ENCODE peak calls at places on chromosome 19, in eight cellular contexts. One of them, this sample, is unnamed.

GRCh38 chr19:33998739-33999345 is 173.5 kb upstream of the LSM14A start:
- DNase-seq in breast epithelium: no peak
- DNase-seq in Peyer's patch: no peak
- DNase-seq in uterus: no peak
- DNase-seq in testis: no peak
- DNase-seq in tibial nerve: no peak
- DNase-seq in heart left ventricle: no peak
- DNase-seq in transverse colon: no peak
- DNase-seq in this sample: no peak

GRCh38 chr19:10805075-10805757 is 30.8 kb downstream of the TMED1 start:
- DNase-seq in heart left ventricle: no peak
- DNase-seq in testis: no peak
- DNase-seq in breast epithelium: no peak
- DNase-seq in transverse colon: no peak
- DNase-seq in uterus: no peak
- DNase-seq in tibial nerve: no peak
- DNase-seq in Peyer's patch: no peak
- DNase-seq in this sample: no peak

GRCh38 chr19:35757231-35757748 is 461 bp upstream of the HSPB6 start:
- DNase-seq in Peyer's patch: peak; percentile 66
- DNase-seq in breast epithelium: no peak
- DNase-seq in uterus: peak; percentile 97
- DNase-seq in heart left ventricle: peak; percentile 92
- DNase-seq in transverse colon: peak; percentile 74
- DNase-seq in tibial nerve: peak; percentile 84
- DNase-seq in testis: peak; percentile 91
- DNase-seq in this sample: peak; percentile 50

GRCh38 chr19:36719687-36720556 is 32.5 kb downstream of the ZNF567 start:
- DNase-seq in uterus: no peak
- DNase-seq in heart left ventricle: no peak
- DNase-seq in breast epithelium: no peak
- DNase-seq in tibial nerve: no peak
- DNase-seq in Peyer's patch: no peak
- DNase-seq in testis: no peak
- DNase-seq in transverse colon: no peak
- DNase-seq in this sample: no peak

GRCh38 chr19:46574533-46574932 is 26.6 kb upstream of the CALM3 start:
- DNase-seq in tibial nerve: no peak
- DNase-seq in transverse colon: no peak
- DNase-seq in uterus: no peak
- DNase-seq in Peyer's patch: no peak
- DNase-seq in heart left ventricle: no peak
- DNase-seq in breast epithelium: no peak
- DNase-seq in testis: no peak
- DNase-seq in this sample: no peak

GRCh38 chr19:5587071-5587455 is 19.3 kb upstream of the TINCR start:
- DNase-seq in testis: no peak
- DNase-seq in transverse colon: no peak
- DNase-seq in Peyer's patch: no peak
- DNase-seq in heart left ventricle: no peak
- DNase-seq in tibial nerve: no peak
- DNase-seq in breast epithelium: no peak
- DNase-seq in uterus: no peak
- DNase-seq in this sample: no peak

GRCh38 chr19:14078406-14078805 is 5.8 kb downstream of the MISP3 start:
- DNase-seq in tibial nerve: no peak
- DNase-seq in heart left ventricle: no peak
- DNase-seq in breast epithelium: no peak
- DNase-seq in transverse colon: no peak
- DNase-seq in Peyer's patch: no peak
- DNase-seq in testis: no peak
- DNase-seq in uterus: no peak
- DNase-seq in this sample: no peak

GRCh38 chr19:13022111-13022858 is 27.0 kb downstream of the NFIX start:
- DNase-seq in uterus: peak; percentile 59
- DNase-seq in Peyer's patch: no peak
- DNase-seq in tibial nerve: no peak
- DNase-seq in heart left ventricle: no peak
- DNase-seq in testis: no peak
- DNase-seq in transverse colon: no peak
- DNase-seq in breast epithelium: no peak
- DNase-seq in this sample: no peak

GRCh38 chr19:33750587-33751385 is 45.9 kb upstream of the KCTD15 start:
- DNase-seq in transverse colon: no peak
- DNase-seq in tibial nerve: no peak
- DNase-seq in breast epithelium: no peak
- DNase-seq in Peyer's patch: no peak
- DNase-seq in heart left ventricle: no peak
- DNase-seq in uterus: no peak
- DNase-seq in testis: no peak
- DNase-seq in this sample: no peak

GRCh38 chr19:33196446-33197193 is 2.5 kb downstream of the LRP3 start:
- DNase-seq in uterus: no peak
- DNase-seq in breast epithelium: no peak
- DNase-seq in Peyer's patch: no peak
- DNase-seq in heart left ventricle: no peak
- DNase-seq in testis: no peak
- DNase-seq in transverse colon: no peak
- DNase-seq in tibial nerve: no peak
- DNase-seq in this sample: no peak

GRCh38 chr19:10516671-10517286 is 468 bp downstream of the S1PR5 start:
- DNase-seq in transverse colon: no peak
- DNase-seq in heart left ventricle: no peak
- DNase-seq in Peyer's patch: no peak
- DNase-seq in uterus: no peak
- DNase-seq in breast epithelium: no peak
- DNase-seq in testis: no peak
- DNase-seq in tibial nerve: no peak
- DNase-seq in this sample: no peak

GRCh38 chr19:4916292-4917082 is 7.2 kb downstream of the UHRF1 start:
- DNase-seq in Peyer's patch: no peak
- DNase-seq in breast epithelium: no peak
- DNase-seq in tibial nerve: no peak
- DNase-seq in uterus: no peak
- DNase-seq in heart left ventricle: no peak
- DNase-seq in transverse colon: peak; percentile 22
- DNase-seq in testis: no peak
- DNase-seq in this sample: no peak

GRCh38 chr19:4310247-4311121 is 6.1 kb downstream of the FSD1 start:
- DNase-seq in Peyer's patch: no peak
- DNase-seq in uterus: no peak
- DNase-seq in heart left ventricle: no peak
- DNase-seq in tibial nerve: no peak
- DNase-seq in breast epithelium: no peak
- DNase-seq in testis: peak; percentile 57
- DNase-seq in transverse colon: peak; percentile 23
- DNase-seq in this sample: no peak

GRCh38 chr19:43699506-43700367 is 16.1 kb upstream of the IRGC start:
- DNase-seq in Peyer's patch: peak; percentile 68
- DNase-seq in breast epithelium: no peak
- DNase-seq in transverse colon: peak; percentile 48
- DNase-seq in uterus: peak; percentile 55
- DNase-seq in testis: peak; percentile 38
- DNase-seq in tibial nerve: no peak
- DNase-seq in heart left ventricle: peak; percentile 46
- DNase-seq in this sample: no peak

GRCh38 chr19:33419763-33420080 is 46.2 kb downstream of the CEBPG start:
- DNase-seq in heart left ventricle: no peak
- DNase-seq in breast epithelium: no peak
- DNase-seq in transverse colon: no peak
- DNase-seq in uterus: no peak
- DNase-seq in testis: no peak
- DNase-seq in Peyer's patch: no peak
- DNase-seq in tibial nerve: no peak
- DNase-seq in this sample: no peak

GRCh38 chr19:7441468-7442146 is 47.2 kb downstream of the PEX11G start:
- DNase-seq in tibial nerve: no peak
- DNase-seq in breast epithelium: no peak
- DNase-seq in uterus: no peak
- DNase-seq in transverse colon: no peak
- DNase-seq in testis: no peak
- DNase-seq in heart left ventricle: no peak
- DNase-seq in Peyer's patch: no peak
- DNase-seq in this sample: no peak

DNA sequence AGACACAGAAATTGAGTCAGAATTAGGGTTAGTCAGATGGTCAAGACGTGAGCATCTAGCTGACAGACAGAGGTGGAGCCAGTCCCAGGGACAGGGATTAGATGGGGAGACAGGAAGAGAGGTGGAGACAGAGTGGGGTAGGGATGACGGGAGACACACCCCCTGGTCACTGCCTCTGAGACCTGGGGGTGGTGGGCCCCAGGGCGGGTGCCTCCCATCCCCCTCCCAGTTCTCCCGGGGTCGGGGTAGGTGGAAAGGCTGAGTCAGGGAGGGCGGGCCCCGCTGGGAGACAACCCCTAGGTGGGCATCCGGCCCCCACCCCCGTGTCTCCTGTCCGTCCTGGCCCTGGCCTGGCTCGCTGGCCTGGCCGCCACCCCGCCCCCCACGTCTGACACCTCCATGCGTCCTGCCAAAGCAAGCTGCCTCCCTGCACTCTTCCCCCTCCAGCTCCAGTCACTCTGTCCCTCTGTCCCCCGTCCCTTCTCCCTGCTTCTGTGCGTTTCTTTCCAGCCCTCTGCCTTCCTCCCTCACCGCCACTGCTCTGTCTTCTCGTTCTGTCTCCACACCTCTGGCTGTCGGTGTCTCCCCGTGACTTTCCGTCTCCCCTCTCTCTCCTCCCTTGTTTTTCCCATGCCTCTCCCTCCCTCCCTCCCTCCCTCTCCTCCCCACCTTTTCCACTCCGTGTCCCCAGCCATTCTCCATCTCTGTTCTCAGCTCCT is 15.1 kb downstream of the CCDC97 start:
- DNase-seq in testis: no peak
- DNase-seq in tibial nerve: no peak
- DNase-seq in Peyer's patch: peak; percentile 62
- DNase-seq in breast epithelium: no peak
- DNase-seq in heart left ventricle: peak; percentile 88
- DNase-seq in transverse colon: peak; percentile 57
- DNase-seq in uterus: peak; percentile 80
- DNase-seq in this sample: peak; percentile 70
- TF ChIP-seq POLR2A in testis: no peak
- TF ChIP-seq POLR2A in tibial nerve: no peak
- TF ChIP-seq POLR2A in Peyer's patch: no peak
- TF ChIP-seq POLR2A in breast epithelium: no peak
- TF ChIP-seq POLR2A in heart left ventricle: peak; percentile 42
- TF ChIP-seq POLR2A in transverse colon: no peak
- TF ChIP-seq POLR2A in uterus: peak; percentile 19
- TF ChIP-seq POLR2A in this sample: peak; percentile 16

DNA sequence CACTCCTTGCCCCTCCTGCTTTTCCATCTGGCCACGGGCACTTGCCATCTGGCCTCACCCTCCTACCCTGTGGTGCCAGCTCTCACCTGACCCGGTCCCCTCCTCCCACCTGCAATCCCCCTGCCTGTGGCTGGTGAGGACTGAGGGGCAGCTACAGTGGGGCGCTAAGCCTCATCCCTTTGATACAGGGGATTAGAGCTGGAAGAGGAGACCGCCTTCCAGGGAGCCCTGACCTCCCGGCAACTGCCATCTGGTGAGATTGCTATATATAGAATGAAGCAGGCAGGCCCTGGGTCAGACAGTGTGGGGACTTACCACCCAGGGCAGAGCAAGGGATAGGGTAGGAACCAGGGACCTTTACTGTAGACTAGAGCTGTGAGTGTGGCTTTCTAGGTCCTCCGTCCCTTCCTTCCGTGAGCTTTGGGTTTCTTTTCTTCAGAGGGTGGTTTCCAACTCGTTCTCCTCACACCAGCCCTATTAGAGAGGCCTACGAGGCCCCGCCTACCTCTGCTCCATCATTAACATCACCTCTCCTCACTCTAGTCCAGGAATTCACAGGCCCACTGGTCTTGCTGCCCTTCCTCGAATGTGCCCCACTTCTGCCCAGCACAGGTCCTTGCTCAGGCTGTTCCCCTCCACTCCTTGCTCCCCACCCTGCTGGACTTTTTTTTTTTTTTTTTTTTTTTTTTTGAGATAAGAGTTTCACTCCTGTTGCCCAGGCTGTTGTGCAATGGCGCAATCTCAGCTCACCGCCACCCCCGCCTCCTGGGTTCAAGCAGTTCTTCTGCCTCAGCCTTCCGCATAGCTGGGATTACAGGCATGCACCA is 7.7 kb downstream of the KASH5 start:
- DNase-seq in tibial nerve: no peak
- DNase-seq in testis: no peak
- DNase-seq in transverse colon: no peak
- DNase-seq in Peyer's patch: no peak
- DNase-seq in heart left ventricle: no peak
- DNase-seq in breast epithelium: no peak
- DNase-seq in uterus: no peak
- DNase-seq in this sample: no peak
- H3K27ac ChIP-seq in tibial nerve: no peak overlapping the region
- H3K27ac ChIP-seq in testis: no peak overlapping the region
- H3K27ac ChIP-seq in transverse colon: no peak overlapping the region
- H3K27ac ChIP-seq in Peyer's patch: no peak overlapping the region
- H3K27ac ChIP-seq in heart left ventricle: no peak overlapping the region
- H3K27ac ChIP-seq in breast epithelium: no peak overlapping the region
- H3K27ac ChIP-seq in uterus: no peak overlapping the region
- H3K27ac ChIP-seq in this sample: no peak overlapping the region

DNA sequence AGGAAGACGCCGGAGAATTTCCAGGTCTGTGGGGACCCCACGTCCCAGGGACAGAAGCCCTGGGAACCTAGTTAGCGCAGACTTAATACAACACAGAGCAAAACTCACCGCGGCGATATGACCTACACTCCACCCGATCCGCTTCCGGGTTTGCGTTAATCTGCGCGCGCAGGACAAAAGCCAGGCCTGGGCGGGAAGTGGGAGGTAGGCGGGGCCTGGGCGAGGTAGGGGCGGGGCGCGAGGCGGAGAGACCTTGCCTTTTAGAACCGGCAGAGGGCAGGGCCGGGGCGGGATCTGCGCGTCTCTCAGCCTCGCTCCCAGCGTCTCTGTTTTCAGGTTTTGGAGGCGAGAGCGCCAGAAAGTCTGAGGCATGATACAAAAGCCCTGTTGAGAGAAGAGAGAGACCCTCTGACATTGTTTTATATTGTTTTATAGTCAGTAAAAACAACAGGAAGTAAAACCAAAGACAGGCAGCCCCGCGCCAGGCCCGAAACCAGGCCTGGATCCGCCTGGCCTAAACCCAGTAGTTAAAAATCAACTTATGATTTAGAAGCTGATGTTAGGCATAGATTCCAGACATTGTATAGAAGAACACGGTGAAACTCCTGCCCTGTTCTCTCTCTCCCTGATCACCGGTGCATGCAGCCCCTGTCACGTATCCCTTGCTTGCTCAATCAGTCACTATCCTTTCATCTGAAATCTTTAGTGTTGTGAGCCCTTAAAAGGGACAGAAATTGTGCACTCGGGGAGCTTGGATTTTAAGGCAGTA is at the start of gene ZNF611:
- DNase-seq in transverse colon: peak; percentile 100
- DNase-seq in uterus: peak; percentile 99
- DNase-seq in Peyer's patch: peak; percentile 99
- DNase-seq in tibial nerve: peak; percentile 98
- DNase-seq in heart left ventricle: peak; percentile 99
- DNase-seq in breast epithelium: peak; percentile 99
- DNase-seq in testis: peak; percentile 99
- DNase-seq in this sample: peak; percentile 99
- TF ChIP-seq CTCF in transverse colon: peak; percentile 63
- TF ChIP-seq CTCF in uterus: peak; percentile 90
- TF ChIP-seq CTCF in Peyer's patch: peak; percentile 57
- TF ChIP-seq CTCF in tibial nerve: peak; percentile 88
- TF ChIP-seq CTCF in heart left ventricle: peak; percentile 49
- TF ChIP-seq CTCF in breast epithelium: peak; percentile 62
- TF ChIP-seq CTCF in testis: peak; percentile 66
- TF ChIP-seq CTCF in this sample: peak; percentile 46

GRCh38 chr19:28867978-28868377 is 345.0 kb downstream of the UQCRFS1 start:
- DNase-seq in testis: no peak
- DNase-seq in transverse colon: no peak
- DNase-seq in heart left ventricle: no peak
- DNase-seq in breast epithelium: no peak
- DNase-seq in Peyer's patch: no peak
- DNase-seq in tibial nerve: no peak
- DNase-seq in uterus: no peak
- DNase-seq in this sample: no peak
- TF ChIP-seq POLR2A in testis: no peak
- TF ChIP-seq POLR2A in transverse colon: no peak
- TF ChIP-seq POLR2A in heart left ventricle: no peak
- TF ChIP-seq POLR2A in breast epithelium: no peak
- TF ChIP-seq POLR2A in Peyer's patch: no peak
- TF ChIP-seq POLR2A in tibial nerve: no peak
- TF ChIP-seq POLR2A in uterus: no peak
- TF ChIP-seq POLR2A in this sample: no peak